ENCODE peak calls at places on chromosomes 3 and 15, in seven cellular contexts. D, V, R, B, A, Q and J are unnamed samples.

GRCh38 chr3:183626877-183627594 is 8.4 kb upstream of the KLHL24 start:
- DNase-seq in D (no peak), V (no peak), R (no peak), B (no peak), A (no peak), Q (no peak), J (no peak)

GRCh38 chr3:66465034-66465433 is 35.8 kb downstream of the LRIG1 start:
- DNase-seq in D (no peak), V (no peak), R (no peak), B (no peak), A (no peak), Q (no peak), J (no peak)

GRCh38 chr3:184764176-184764575 is 47.8 kb upstream of the VPS8 start:
- DNase-seq in D (no peak), V (no peak), R (no peak), B (no peak), A (no peak), Q (no peak), J (no peak)

GRCh38 chr3:15401936-15402335 is 25.4 kb downstream of the METTL6 start:
- DNase-seq in D (no peak), V (no peak), R (no peak), B (no peak), A (no peak), Q (no peak), J (no peak)

GRCh38 chr3:33355611-33356010 is 78.4 kb downstream of the FBXL2 start:
- DNase-seq in D (no peak), V (no peak), R (no peak), B (no peak), A (no peak), Q (no peak), J (no peak)

GRCh38 chr3:171347017-171347979 is 112.9 kb downstream of the TNIK start:
- DNase-seq in D (no peak), V (no peak), R (no peak), B (no peak), A (no peak), Q (no peak), J (no peak)

GRCh38 chr3:65398953-65399352 is 639.8 kb downstream of the MAGI1 start:
- DNase-seq in D (no peak), V (no peak), R (no peak), B (no peak), A (no peak), Q (no peak), J (no peak)

GRCh38 chr3:55879901-55880331 is 392.8 kb upstream of the WNT5A start:
- DNase-seq in D (no peak), V (no peak), R (no peak), B (no peak), A (no peak), Q (no peak), J (no peak)

GRCh38 chr3:156604642-156605144 is 49.8 kb upstream of the SSR3 start:
- DNase-seq in D (no peak), V (no peak), R (no peak), B (no peak), A (no peak), Q (no peak), J (no peak)

GRCh38 chr15:59678620-59679019 is 10.5 kb downstream of the BNIP2 start:
- DNase-seq in D (no peak), V (no peak), R (no peak), B (no peak), A (no peak), Q (no peak), J (no peak)

GRCh38 chr3:116112686-116113085 is 332.6 kb downstream of the LSAMP start:
- DNase-seq in D (no peak), V (no peak), R (no peak), B (no peak), A (no peak), Q (no peak), J (no peak)

GRCh38 chr15:38531509-38531908 is 33.1 kb downstream of the RASGRP1 start:
- DNase-seq in D (no peak), V (no peak), R (no peak), B (peak), A (no peak), Q (peak), J (no peak)

GRCh38 chr3:11059090-11059798 is 66.7 kb downstream of the SLC6A1 start:
- DNase-seq in D (peak), V (no peak), R (peak), B (peak), A (no peak), Q (peak), J (no peak)

GRCh38 chr3:133426721-133427120 is 26.9 kb downstream of the BFSP2 start:
- DNase-seq in D (no peak), V (no peak), R (no peak), B (no peak), A (no peak), Q (no peak), J (no peak)

GRCh38 chr3:11995061-11995460 is 9.1 kb upstream of the SYN2 start:
- DNase-seq in D (peak), V (no peak), R (no peak), B (no peak), A (no peak), Q (no peak), J (no peak)

GRCh38 chr3:106392905-106393304 is 524.1 kb upstream of the CBLB start:
- DNase-seq in D (no peak), V (no peak), R (no peak), B (no peak), A (no peak), Q (no peak), J (no peak)

GRCh38 chr3:89859738-89860137 is 752.3 kb downstream of the EPHA3 start:
- DNase-seq in D (peak), V (no peak), R (no peak), B (no peak), A (no peak), Q (no peak), J (no peak)

GRCh38 chr3:194691481-194692281 is 6.0 kb downstream of the FAM43A start:
- DNase-seq in D (no peak), V (no peak), R (no peak), B (no peak), A (no peak), Q (no peak), J (no peak)

GRCh38 chr3:17120115-17120514 is 235.4 kb downstream of the PLCL2 start:
- DNase-seq in D (no peak), V (no peak), R (no peak), B (no peak), A (peak), Q (no peak), J (no peak)

GRCh38 chr15:101088788-101089578 is 162.9 kb downstream of the CHSY1 start:
- DNase-seq in D (peak), V (peak), R (peak), B (peak), A (peak), Q (peak), J (no peak)

GRCh38 chr3:101159478-101159877 is 160.9 kb downstream of the IMPG2 start:
- DNase-seq in D (no peak), V (no peak), R (no peak), B (no peak), A (no peak), Q (no peak), J (no peak)

GRCh38 chr3:167110906-167111305 is 269.2 kb downstream of the ZBBX start:
- DNase-seq in D (no peak), V (no peak), R (no peak), B (no peak), A (no peak), Q (peak), J (no peak)

GRCh38 chr3:10192953-10193691 is 28.4 kb downstream of the IRAK2 start:
- DNase-seq in D (no peak), V (peak), R (no peak), B (peak), A (peak), Q (peak), J (no peak)

GRCh38 chr15:31606261-31606669 is 279.6 kb downstream of the KLF13 start:
- DNase-seq in D (no peak), V (no peak), R (no peak), B (no peak), A (no peak), Q (no peak), J (no peak)

GRCh38 chr3:73609655-73610054 is 15.1 kb downstream of the PDZRN3 start:
- DNase-seq in D (no peak), V (no peak), R (no peak), B (no peak), A (no peak), Q (no peak), J (no peak)